ENCODE peak calls at places on chromosomes 3 and 15, in five cellular contexts. U is activated CD4-positive, alpha-beta T cell treated with anti-CD3 and anti-CD28 coated beads for 48 hours; K is SJSA1; F is Calu3; D is endothelial cell. L is an unnamed sample.

GRCh38 chr15:33757505-33758211 is 210.6 kb upstream of the CHRM5 start:
- DNase-seq in U (no peak), K (no peak), F (no peak), D (no peak), L (no peak)

GRCh38 chr15:63509933-63510547 is 5.6 kb downstream of the USP3 start:
- DNase-seq in U (no peak), K (peak; percentile 41), F (no peak), D (no peak), L (no peak)

GRCh38 chr3:64276131-64276530 is 50.9 kb upstream of the PRICKLE2 start:
- DNase-seq in U (no peak), K (no peak), F (no peak), D (no peak), L (no peak)

GRCh38 chr3:113019182-113020137 is 28.7 kb downstream of the GTPBP8 start:
- DNase-seq in U (peak; percentile 92), K (peak; percentile 79), F (peak; percentile 82), D (peak; percentile 78), L (peak; percentile 60)

GRCh38 chr15:28243901-28244300 is 78.1 kb downstream of the HERC2 start:
- DNase-seq in U (no peak), K (no peak), F (no peak), D (no peak), L (no peak)

GRCh38 chr3:134527538-134528186 is 41.8 kb downstream of the CEP63 start:
- DNase-seq in U (no peak), K (no peak), F (no peak), D (no peak), L (no peak)

GRCh38 chr15:37109952-37110630 is 9.7 kb upstream of the MEIS2 start:
- DNase-seq in U (no peak), K (no peak), F (peak; percentile 29), D (no peak), L (no peak)

GRCh38 chr15:57003418-57003817 is 85.0 kb downstream of the TCF12 start:
- DNase-seq in U (no peak), K (peak; percentile 86), F (no peak), D (no peak), L (no peak)

GRCh38 chr15:85457392-85457968 is 77.1 kb downstream of the AKAP13 start:
- DNase-seq in U (no peak), K (no peak), F (no peak), D (no peak), L (no peak)

GRCh38 chr3:151949706-151950105 is 76.3 kb downstream of the SUCNR1 start:
- DNase-seq in U (no peak), K (no peak), F (no peak), D (no peak), L (no peak)

GRCh38 chr3:45870099-45870498 is 16.2 kb upstream of the CCR9 start:
- DNase-seq in U (peak; percentile 56), K (no peak), F (no peak), D (no peak), L (no peak)

GRCh38 chr3:144259267-144259666 is 287.6 kb downstream of the DIPK2A start:
- DNase-seq in U (no peak), K (no peak), F (no peak), D (no peak), L (no peak)

GRCh38 chr3:149919509-149919908 is 51.2 kb downstream of the PFN2 start:
- DNase-seq in U (no peak), K (no peak), F (no peak), D (no peak), L (no peak)

GRCh38 chr3:5565026-5565425 is 377.5 kb downstream of the EDEM1 start:
- DNase-seq in U (no peak), K (no peak), F (no peak), D (no peak), L (no peak)

GRCh38 chr3:186425788-186426730 is 64.0 kb upstream of the DGKG start:
- DNase-seq in U (no peak), K (no peak), F (no peak), D (no peak), L (peak; percentile 16)

GRCh38 chr15:74978503-74978902 is 16.9 kb upstream of the SCAMP5 start:
- DNase-seq in U (peak; percentile 80), K (no peak), F (no peak), D (no peak), L (no peak)

GRCh38 chr3:65732060-65732933 is 306.4 kb downstream of the MAGI1 start:
- DNase-seq in U (peak; percentile 2), K (peak; percentile 36), F (peak; percentile 30), D (peak; percentile 38), L (no peak)

GRCh38 chr15:58467722-58468436 is 36.1 kb downstream of the LIPC start:
- DNase-seq in U (no peak), K (no peak), F (peak; percentile 80), D (no peak), L (no peak)

GRCh38 chr3:162390891-162391290 is 894.3 kb downstream of the OTOL1 start:
- DNase-seq in U (no peak), K (peak; percentile 2), F (no peak), D (no peak), L (no peak)

GRCh38 chr3:154148541-154148940 is 27.4 kb downstream of the ARHGEF26 start:
- DNase-seq in U (no peak), K (no peak), F (no peak), D (no peak), L (no peak)

GRCh38 chr3:186257866-186258265 is 104.2 kb downstream of the DGKG start:
- DNase-seq in U (no peak), K (no peak), F (no peak), D (no peak), L (no peak)

GRCh38 chr3:123143669-123144411 is 57.9 kb upstream of the SEC22A start:
- DNase-seq in U (no peak), K (peak; percentile 86), F (no peak), D (no peak), L (no peak)

GRCh38 chr3:195750797-195751520 is 30.2 kb downstream of the MUC20 start:
- DNase-seq in U (no peak), K (no peak), F (no peak), D (no peak), L (no peak)

GRCh38 chr3:160376681-160377080 is 22.3 kb downstream of the IFT80 start:
- DNase-seq in U (no peak), K (no peak), F (no peak), D (no peak), L (no peak)

GRCh38 chr3:141441381-141442365 is 45.2 kb upstream of the RASA2 start:
- DNase-seq in U (peak; percentile 88), K (peak; percentile 57), F (peak; percentile 94), D (peak; percentile 76), L (no peak)

GRCh38 chr15:92981333-92981732 is 81.2 kb downstream of the CHD2 start:
- DNase-seq in U (no peak), K (peak; percentile 32), F (peak; percentile 40), D (no peak), L (no peak)

GRCh38 chr3:100556656-100557310 is 52.6 kb upstream of the ADGRG7 start:
- DNase-seq in U (no peak), K (peak; percentile 19), F (no peak), D (no peak), L (peak; percentile 15)

GRCh38 chr15:68528891-68529290 is 49.9 kb upstream of the CORO2B start:
- DNase-seq in U (no peak), K (no peak), F (no peak), D (no peak), L (no peak)

L was measured in brain pericyte.